ENCODE peak calls at places on chromosomes 7 and 10, in four cellular contexts. X, P, Q and W are unnamed samples.

GRCh38 chr7:30984359-30985107 is 20.8 kb downstream of the GHRHR start:
- DNase-seq in X (peak; percentile 34), P (no peak), Q (no peak), W (no peak)

GRCh38 chr10:125158528-125159485 is 1.6 kb downstream of the CTBP2 start:
- DNase-seq in X (no peak), Q (peak; percentile 71), P (no peak), W (no peak)

GRCh38 chr10:30583778-30584415 is 45.7 kb downstream of the LYZL2 start:
- DNase-seq in Q (peak; percentile 57), P (peak; percentile 80), X (peak; percentile 57), W (no peak)

GRCh38 chr10:129613377-129613980 is 146.4 kb downstream of the MGMT start:
- DNase-seq in X (no peak), P (no peak), Q (no peak), W (no peak)

GRCh38 chr7:28798233-28798632 is 159.9 kb downstream of the TRIL start:
- DNase-seq in X (no peak), P (no peak), Q (no peak), W (no peak)

GRCh38 chr7:108503112-108504026 is 22.6 kb downstream of the PNPLA8 start:
- DNase-seq in X (no peak), P (no peak), Q (no peak), W (no peak)

GRCh38 chr7:6205921-6206660 is 66.3 kb downstream of the CYTH3 start:
- DNase-seq in Q (no peak), X (no peak), P (no peak), W (no peak)

GRCh38 chr7:112665709-112666108 is 124.5 kb downstream of the TMEM168 start:
- DNase-seq in X (no peak), P (no peak), Q (no peak), W (no peak)

GRCh38 chr10:62305813-62306212 is 37.2 kb upstream of the RTKN2 start:
- DNase-seq in X (no peak), Q (no peak), P (peak; percentile 10), W (no peak)

GRCh38 chr7:82018226-82018625 is 248.4 kb upstream of the HGF start:
- DNase-seq in X (no peak), Q (no peak), P (no peak), W (no peak)

GRCh38 chr7:45680776-45681175 is 106.6 kb downstream of the ADCY1 start:
- DNase-seq in Q (no peak), P (no peak), X (no peak), W (no peak)

GRCh38 chr10:102868976-102869289 is 337 bp upstream of the AS3MT start:
- DNase-seq in X (no peak), Q (no peak), P (no peak), W (no peak)

GRCh38 chr7:121697731-121698396 is 175.1 kb upstream of the PTPRZ1 start:
- DNase-seq in Q (no peak), X (no peak), P (no peak), W (no peak)

GRCh38 chr10:95295031-95295755 is 4.4 kb upstream of the PDLIM1 start:
- DNase-seq in X (no peak), Q (peak; percentile 36), P (peak; percentile 94), W (peak; percentile 83)

GRCh38 chr7:107025449-107026103 is 18.9 kb upstream of the PRKAR2B start:
- DNase-seq in X (no peak), Q (no peak), P (no peak), W (no peak)

GRCh38 chr7:1236132-1236655 is 3.5 kb downstream of the UNCX start:
- DNase-seq in P (no peak), X (no peak), Q (no peak), W (no peak)

GRCh38 chr7:2807846-2808772 is 36.0 kb downstream of the GNA12 start:
- DNase-seq in Q (no peak), P (no peak), X (no peak), W (no peak)

GRCh38 chr7:35749548-35749947 is 51.3 kb upstream of the SEPTIN7 start:
- DNase-seq in P (no peak), Q (peak; percentile 36), X (no peak), W (no peak)

GRCh38 chr10:48496831-48497792 is 107.8 kb downstream of the ARHGAP22 start:
- DNase-seq in P (no peak), X (no peak), Q (no peak), W (no peak)

GRCh38 chr7:134954197-134955082 is 31.9 kb upstream of the AGBL3 start:
- DNase-seq in X (peak; percentile 12), P (peak; percentile 82), Q (no peak), W (peak; percentile 22)

GRCh38 chr10:23120001-23120934 is 24.9 kb downstream of the MSRB2 start:
- DNase-seq in X (no peak), P (no peak), Q (no peak), W (no peak)

GRCh38 chr10:31896972-31897384 is 31.7 kb downstream of the ARHGAP12 start:
- DNase-seq in Q (no peak), P (no peak), X (peak; percentile 48), W (no peak)

GRCh38 chr7:16916111-16916639 is 34.4 kb upstream of the AGR3 start:
- DNase-seq in Q (no peak), P (no peak), X (no peak), W (no peak)

GRCh38 chr10:6918305-6918704 is 338.2 kb upstream of the PRKCQ start:
- DNase-seq in P (peak; percentile 58), Q (no peak), X (no peak), W (peak; percentile 76)

GRCh38 chr7:143126146-143126545 is 5.7 kb upstream of the PIP start:
- DNase-seq in P (no peak), X (no peak), Q (no peak), W (no peak)

GRCh38 chr7:11970132-11970531 is 138.1 kb upstream of the THSD7A start:
- DNase-seq in P (no peak), Q (no peak), X (no peak), W (no peak)

GRCh38 chr10:131846224-131847101 is 54.3 kb upstream of the PPP2R2D start:
- DNase-seq in P (no peak), X (no peak), Q (no peak), W (no peak)

GRCh38 chr10:22158426-22158825 is 59.4 kb downstream of the EBLN1 start:
- DNase-seq in Q (no peak), X (no peak), P (no peak), W (no peak)

GRCh38 chr7:115676080-115676479 is 354.5 kb downstream of the TFEC start:
- DNase-seq in P (no peak), Q (no peak), X (peak; percentile 42), W (no peak)

GRCh38 chr10:122814493-122814892 is 31.2 kb downstream of the CUZD1 start:
- DNase-seq in P (no peak), Q (no peak), X (no peak), W (no peak)

GRCh38 chr7:142542938-142543337 is 206.3 kb upstream of the PRSS1 start:
- DNase-seq in P (no peak), X (no peak), Q (no peak), W (no peak)

GRCh38 chr10:75894761-75895160 is 463.3 kb downstream of the LRMDA start:
- DNase-seq in P (no peak), X (no peak), Q (no peak), W (no peak)

GRCh38 chr10:24925799-24926198 is 26.6 kb downstream of the PRTFDC1 start:
- DNase-seq in X (no peak), Q (no peak), P (no peak), W (no peak)

GRCh38 chr10:119688033-119688508 is 36.9 kb downstream of the BAG3 start:
- DNase-seq in P (no peak), Q (no peak), X (no peak), W (no peak)

GRCh38 chr10:89043052-89043451 is 52.5 kb downstream of the FAS start:
- DNase-seq in Q (no peak), X (no peak), P (no peak), W (no peak)

GRCh38 chr10:103648231-103648950 is 154.9 kb downstream of the NEURL1 start:
- DNase-seq in Q (no peak), P (no peak), X (no peak), W (no peak)

GRCh38 chr7:117270371-117270770 is 52.5 kb downstream of the WNT2 start:
- DNase-seq in Q (no peak), P (no peak), X (no peak), W (no peak)

GRCh38 chr10:43227911-43228782 is 38.7 kb downstream of the RASGEF1A start:
- DNase-seq in X (no peak), P (no peak), Q (peak; percentile 7), W (no peak)

GRCh38 chr10:35172574-35172973 is 45.9 kb downstream of the CREM start:
- DNase-seq in P (no peak), Q (peak; percentile 36), X (no peak), W (no peak)

GRCh38 chr7:157819517-157819807 is 482.7 kb downstream of the DNAJB6 start:
- DNase-seq in Q (no peak), X (no peak), P (no peak), W (no peak)

DNA sequence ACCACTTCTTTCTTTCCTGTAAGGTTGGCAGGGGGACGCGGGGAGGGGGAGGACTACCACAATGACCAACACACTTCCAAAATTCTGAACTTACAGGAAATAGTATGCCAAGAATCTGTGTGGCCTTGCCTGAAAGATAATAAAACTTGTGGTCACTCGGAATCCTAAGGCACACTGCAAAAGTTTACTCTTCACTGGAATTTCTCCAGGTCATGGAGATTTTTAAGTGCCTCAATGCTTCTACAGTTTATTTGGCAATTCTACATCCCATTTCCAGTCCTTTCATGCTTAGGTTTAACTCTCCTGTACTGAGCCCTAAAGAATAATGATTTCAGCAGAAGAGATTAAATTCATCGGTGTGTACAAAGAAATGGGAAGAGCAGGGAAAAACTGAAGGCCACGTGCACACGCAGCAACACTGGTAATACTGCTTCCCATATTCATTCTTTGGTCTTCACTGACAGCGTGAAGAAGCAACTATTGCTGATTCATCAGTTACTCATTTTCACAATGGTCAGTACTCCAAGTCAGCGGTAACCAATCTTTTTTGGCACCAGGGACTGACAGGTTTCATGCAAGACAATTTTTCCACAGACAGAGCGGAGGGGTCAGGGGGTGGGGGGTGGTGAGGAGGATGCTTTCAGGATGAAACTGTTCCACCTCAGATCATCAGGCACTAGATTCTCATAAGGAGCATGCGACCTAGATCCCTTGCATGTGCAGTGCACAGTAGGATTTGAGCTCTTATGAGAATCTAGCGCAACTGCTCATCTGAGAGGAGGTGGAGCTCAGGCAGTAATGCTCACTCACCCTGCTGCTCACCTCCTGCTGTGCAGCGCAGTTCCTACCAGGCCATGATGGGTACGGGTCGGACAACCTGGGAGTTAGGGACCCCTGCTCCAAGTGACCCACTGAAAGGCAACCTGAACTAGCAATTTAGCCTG is 9.8 kb downstream of the LARP4B start:
- DNase-seq in P (no peak), Q (no peak), X (no peak), W (no peak)
- H3K4me3 ChIP-seq in P (no peak overlapping the region), Q (no peak overlapping the region), X (no peak overlapping the region), W (no peak overlapping the region)

GRCh38 chr7:47570649-47571050 is 11.3 kb downstream of the TNS3 start:
- DNase-seq in Q (no peak), X (no peak), P (no peak), W (no peak)
- H3K4me3 ChIP-seq in Q (no peak overlapping the region), X (no peak overlapping the region), P (peak overlapping the region; percentile 16), W (no peak overlapping the region)

GRCh38 chr7:41973331-41973730 is 263.7 kb downstream of the GLI3 start:
- DNase-seq in P (no peak), X (no peak), Q (no peak), W (no peak)
- H3K4me3 ChIP-seq in P (no peak overlapping the region), X (no peak overlapping the region), Q (no peak overlapping the region), W (no peak overlapping the region)

GRCh38 chr10:13615650-13616049 is 28.9 kb downstream of the PRPF18 start:
- DNase-seq in Q (no peak), X (no peak), P (no peak), W (peak; percentile 48)
- H3K4me3 ChIP-seq in Q (no peak overlapping the region), X (no peak overlapping the region), P (no peak overlapping the region), W (no peak overlapping the region)